ENCODE peak calls at places on chromosomes 16 and 17, in nine cellular contexts. V is stimulated activated CD8-positive, alpha-beta memory T cell treated with anti-CD3 and anti-CD28 coated beads, Interleukin-7, amount 100 ng/mL, for 4 hours; P is NCI-H1105 treated with DMSO at 0.1 percent for 48 hours; G is endothelial cell of umbilical vein; A is activated naive CD4-positive, alpha-beta T cell; X is GF-D8; M is activated CD8-positive, alpha-beta memory T cell treated with anti-CD3 and anti-CD28 coated beads for 4 hours; T is effector CD4-positive, alpha-beta T cell; B is stimulated activated CD4-positive, alpha-beta T cell treated with anti-CD3 and anti-CD28 coated beads, Interleukin-1b, Interleukin-23, amount 100 ng/mL, for 1 hour. Y is an unnamed sample.

GRCh38 chr17:7114875-7115614 is 423 bp upstream of the ASGR2 start:
- DNase-seq in T (no peak), B (no peak), A (no peak), M (no peak), G (no peak), X (no peak), P (no peak), V (no peak), Y (no peak)

GRCh38 chr17:45248132-45248936 is 13.6 kb downstream of the SPATA32 start:
- DNase-seq in B (no peak), P (peak), T (peak), A (peak), M (peak), G (no peak), X (peak), V (peak), Y (peak)

GRCh38 chr16:67170168-67170947 is at the start of gene NOL3:
- DNase-seq in G (peak), M (no peak), V (peak), X (peak), B (no peak), T (no peak), A (no peak), P (peak), Y (no peak)

GRCh38 chr16:1602285-1602684 is 9.6 kb downstream of the IFT140 start:
- DNase-seq in X (no peak), T (no peak), P (no peak), A (no peak), V (no peak), G (no peak), M (no peak), B (no peak), Y (no peak)

GRCh38 chr17:68290955-68291835 is at the start of the genes ARSG and SLC16A6:
- DNase-seq in X (peak), G (peak), P (peak), B (peak), A (peak), V (peak), M (peak), T (peak), Y (peak)

GRCh38 chr16:15587152-15587825 is 55.7 kb downstream of the MARF1 start:
- DNase-seq in T (no peak), B (no peak), V (no peak), M (no peak), P (no peak), G (no peak), X (no peak), A (no peak), Y (no peak)

GRCh38 chr17:37527249-37527851 is 37.7 kb downstream of the DUSP14 start:
- DNase-seq in B (no peak), T (no peak), A (no peak), P (peak), V (no peak), X (peak), M (no peak), G (peak), Y (no peak)

GRCh38 chr17:39962642-39963220 is at the start of gene GSDMA:
- DNase-seq in B (no peak), P (peak), V (no peak), M (no peak), T (no peak), G (no peak), X (no peak), A (no peak), Y (no peak)

GRCh38 chr16:4245400-4245799 is 3.5 kb upstream of the SRL start:
- DNase-seq in M (no peak), B (no peak), X (no peak), A (no peak), G (no peak), V (no peak), T (no peak), P (no peak), Y (no peak)

GRCh38 chr17:45341389-45342158 is 24.8 kb upstream of the MAP3K14 start:
- DNase-seq in G (peak), V (no peak), X (no peak), P (no peak), T (no peak), B (no peak), M (no peak), A (no peak), Y (no peak)

GRCh38 chr17:51739245-51739886 is 419.1 kb downstream of the CA10 start:
- DNase-seq in X (no peak), M (no peak), G (no peak), V (no peak), P (peak), A (no peak), T (no peak), B (no peak), Y (no peak)

GRCh38 chr17:52831536-52831935 is 673.0 kb upstream of the CA10 start:
- DNase-seq in X (no peak), B (no peak), A (no peak), P (no peak), V (no peak), G (no peak), M (no peak), T (no peak), Y (no peak)

GRCh38 chr16:15650698-15651161 is 685 bp downstream of the NDE1 start:
- DNase-seq in P (no peak), T (peak), A (no peak), B (no peak), G (peak), V (peak), M (no peak), X (no peak), Y (no peak)

GRCh38 chr17:27241346-27241946 is 52.5 kb upstream of the WSB1 start:
- DNase-seq in V (no peak), X (no peak), B (no peak), A (no peak), G (no peak), T (no peak), P (no peak), M (no peak), Y (no peak)

GRCh38 chr16:3486506-3487215 is 8.6 kb downstream of the C16orf90 start:
- DNase-seq in V (no peak), G (no peak), P (no peak), X (no peak), B (no peak), A (no peak), T (no peak), M (no peak), Y (no peak)